ENCODE peak calls at places on chromosomes 12 and 14, in five cellular contexts. L is A549, H is K562, N is HepG2, Q is IMR-90. C is an unnamed sample.
A peak's percentile ranks its signal among the peaks of the same experiment; 100 is the strongest.

GRCh38 chr12:122022393-122023338 is 982 bp downstream of the BCL7A start:
- DNase-seq in N (no peak), H (peak; percentile 65), L (peak; percentile 41), Q (no peak), C (no peak)

GRCh38 chr12:57800965-57801364 is 17.6 kb downstream of the AVIL start:
- DNase-seq in Q (no peak), L (no peak), N (no peak), H (no peak), C (no peak)

GRCh38 chr12:101068402-101068801 is 141.6 kb downstream of the SLC5A8 start:
- DNase-seq in L (no peak), Q (no peak), N (no peak), H (no peak), C (no peak)

GRCh38 chr14:89164168-89165074 is 252.6 kb downstream of the FOXN3 start:
- DNase-seq in Q (no peak), L (no peak), N (no peak), H (peak; percentile 59), C (no peak)

GRCh38 chr12:129641916-129642315 is 261.9 kb downstream of the TMEM132D start:
- DNase-seq in N (no peak), H (no peak), Q (no peak), L (no peak), C (no peak)

GRCh38 chr12:94495458-94496137 is 35.9 kb upstream of the CEP83 start:
- DNase-seq in H (no peak), N (no peak), L (no peak), Q (no peak), C (no peak)

GRCh38 chr12:45379261-45379660 is 163.4 kb downstream of the ANO6 start:
- DNase-seq in H (no peak), Q (peak; percentile 50), L (no peak), N (no peak), C (peak; percentile 3)

GRCh38 chr14:20690848-20691640 is 2.5 kb downstream of the ANG start:
- DNase-seq in H (peak; percentile 58), Q (peak; percentile 72), N (peak; percentile 84), L (peak; percentile 71), C (peak; percentile 60)

GRCh38 chr12:3683670-3684069 is 69.2 kb downstream of the CRACR2A start:
- DNase-seq in Q (peak; percentile 31), N (no peak), H (peak; percentile 34), L (no peak), C (no peak)

GRCh38 chr12:622420-622819 is 40.8 kb downstream of the NINJ2 start:
- DNase-seq in N (no peak), H (no peak), L (no peak), Q (no peak), C (no peak)

GRCh38 chr12:3576891-3577290 is 85.9 kb downstream of the PRMT8 start:
- DNase-seq in Q (no peak), L (no peak), H (no peak), N (no peak), C (no peak)

GRCh38 chr14:99734406-99735051 is 50.4 kb downstream of the CYP46A1 start:
- DNase-seq in N (no peak), H (no peak), L (no peak), Q (no peak), C (no peak)

GRCh38 chr12:32134144-32134888 is 27.7 kb downstream of the BICD1 start:
- DNase-seq in N (no peak), L (no peak), H (no peak), Q (peak; percentile 83), C (no peak)

GRCh38 chr12:131808744-131809371 is 19.3 kb upstream of the MMP17 start:
- DNase-seq in H (no peak), L (no peak), N (no peak), Q (no peak), C (no peak)

GRCh38 chr12:124233041-124233836 is 61.7 kb upstream of the RFLNA start:
- DNase-seq in L (no peak), H (no peak), Q (peak; percentile 84), N (no peak), C (no peak)

GRCh38 chr14:100967178-100967577 is 63.7 kb upstream of the RTL1 start:
- DNase-seq in L (no peak), Q (no peak), H (no peak), N (no peak), C (no peak)

GRCh38 chr12:75820848-75821578 is 210.6 kb downstream of the PHLDA1 start:
- DNase-seq in Q (peak; percentile 97), H (no peak), N (no peak), L (no peak), C (no peak)

GRCh38 chr14:93543766-93544165 is 113.0 kb downstream of the UNC79 start:
- DNase-seq in N (peak; percentile 10), L (peak; percentile 3), H (peak; percentile 4), Q (peak; percentile 33), C (peak; percentile 19)

GRCh38 chr14:76666746-76667145 is 94.5 kb upstream of the VASH1 start:
- DNase-seq in Q (no peak), L (no peak), N (no peak), H (no peak), C (no peak)

DNA sequence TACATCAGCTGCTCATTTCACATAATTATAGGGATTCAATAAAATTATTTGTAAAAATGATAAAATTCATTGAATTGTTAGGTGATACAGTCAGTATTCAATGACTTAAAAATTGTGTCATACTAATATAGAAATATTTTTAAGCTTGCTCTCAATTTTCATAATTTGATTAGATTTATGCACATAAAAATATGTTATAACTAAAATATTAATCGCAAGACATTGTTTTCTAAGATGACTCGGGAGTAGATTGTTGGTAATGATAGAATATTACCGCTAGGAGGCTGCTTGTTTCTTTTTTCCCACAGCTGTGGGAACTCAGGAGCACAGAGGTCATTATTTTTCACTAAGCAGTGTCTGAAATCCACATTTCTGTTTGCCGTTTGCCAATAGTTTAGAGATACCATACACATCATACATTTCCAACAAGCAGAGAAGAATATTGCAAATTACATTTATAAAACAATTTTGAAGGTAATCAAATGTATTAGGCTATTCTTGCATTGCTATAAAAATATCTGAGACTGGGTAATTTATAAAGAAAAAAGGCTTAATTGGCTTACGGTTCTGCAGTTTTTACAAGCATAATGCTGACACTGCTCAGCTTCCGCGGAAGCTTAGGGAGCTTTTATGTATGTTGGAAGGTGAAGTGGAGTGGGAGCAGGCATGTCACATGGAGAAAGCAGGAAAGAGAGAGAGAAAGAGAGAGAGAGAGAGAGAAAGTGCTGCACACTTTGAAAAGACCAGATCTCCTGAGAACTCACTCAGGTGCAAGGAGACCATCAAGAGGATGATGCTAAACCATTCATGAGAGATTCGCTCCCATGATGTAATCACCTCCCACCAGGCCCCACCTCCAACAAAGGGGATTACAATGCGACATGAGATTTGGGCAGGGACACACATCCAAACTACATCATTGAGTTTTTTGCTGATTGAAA is 9.2 kb downstream of the CD69 start:
- DNase-seq in L (peak; percentile 36), H (peak; percentile 22), Q (peak; percentile 16), N (peak; percentile 27), C (peak; percentile 12)
- TF ChIP-seq POLR2A in L (no peak), H (peak; percentile 92), Q (no peak), N (no peak), C (no peak)

GRCh38 chr14:84001023-84001422 is 1528.9 kb upstream of the FLRT2 start:
- DNase-seq in L (no peak), H (no peak), N (no peak), Q (no peak), C (no peak)

GRCh38 chr14:84003316-84003715 is 1526.6 kb upstream of the FLRT2 start:
- DNase-seq in H (no peak), L (no peak), N (no peak), Q (no peak), C (no peak)

DNA sequence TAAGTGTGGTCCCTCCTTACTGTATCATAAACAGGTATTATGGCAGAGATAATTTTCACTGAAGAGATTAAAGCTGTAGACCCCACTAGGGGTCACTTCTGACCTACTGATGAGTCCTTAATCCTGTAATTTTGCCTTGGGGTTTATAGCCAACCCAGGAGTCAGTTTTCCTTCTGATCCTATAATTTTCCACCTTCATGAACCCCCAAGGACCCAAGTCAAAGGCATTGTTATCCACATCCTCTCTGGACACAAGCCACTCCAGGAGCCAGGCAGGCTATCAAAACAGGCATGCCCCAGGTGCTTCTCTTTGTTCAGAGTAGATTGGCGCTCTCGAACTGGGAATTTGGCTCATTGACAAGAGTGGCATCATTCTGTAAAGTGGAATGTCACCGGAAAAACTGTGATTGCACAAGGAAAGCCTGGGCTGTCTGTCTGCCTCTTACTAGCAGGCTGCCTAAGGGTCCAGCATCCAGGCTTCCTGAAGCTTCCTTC is 1523.3 kb upstream of the FLRT2 start:
- DNase-seq in Q (no peak), H (no peak), L (no peak), N (no peak), C (no peak)
- TF ChIP-seq RAD21 in Q (no peak), H (no peak), L (no peak), N (no peak), C (no peak)

DNA sequence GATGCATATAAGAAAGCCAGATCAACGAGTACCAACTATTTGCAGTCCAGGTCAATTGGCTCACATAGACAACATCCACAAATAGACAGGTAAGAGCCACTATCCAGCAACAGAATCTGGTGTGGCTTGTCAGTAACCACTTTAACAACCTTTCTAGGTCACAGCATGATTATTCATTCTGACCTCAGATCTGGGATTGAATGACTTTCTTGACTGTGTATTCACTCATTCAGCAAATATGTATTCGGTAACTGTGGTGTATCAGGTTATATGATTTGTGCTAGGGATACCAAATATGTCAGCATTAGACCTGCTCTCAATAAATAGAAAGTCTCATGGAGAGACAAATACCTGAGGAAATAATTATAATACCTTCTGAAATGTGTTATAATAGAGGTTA is 856.8 kb upstream of the MGAT4C start:
- DNase-seq in Q (peak; percentile 13), H (no peak), N (no peak), L (no peak), C (no peak)
- TF ChIP-seq POLR2A in Q (no peak), H (no peak), N (no peak), L (no peak), C (no peak)

DNA sequence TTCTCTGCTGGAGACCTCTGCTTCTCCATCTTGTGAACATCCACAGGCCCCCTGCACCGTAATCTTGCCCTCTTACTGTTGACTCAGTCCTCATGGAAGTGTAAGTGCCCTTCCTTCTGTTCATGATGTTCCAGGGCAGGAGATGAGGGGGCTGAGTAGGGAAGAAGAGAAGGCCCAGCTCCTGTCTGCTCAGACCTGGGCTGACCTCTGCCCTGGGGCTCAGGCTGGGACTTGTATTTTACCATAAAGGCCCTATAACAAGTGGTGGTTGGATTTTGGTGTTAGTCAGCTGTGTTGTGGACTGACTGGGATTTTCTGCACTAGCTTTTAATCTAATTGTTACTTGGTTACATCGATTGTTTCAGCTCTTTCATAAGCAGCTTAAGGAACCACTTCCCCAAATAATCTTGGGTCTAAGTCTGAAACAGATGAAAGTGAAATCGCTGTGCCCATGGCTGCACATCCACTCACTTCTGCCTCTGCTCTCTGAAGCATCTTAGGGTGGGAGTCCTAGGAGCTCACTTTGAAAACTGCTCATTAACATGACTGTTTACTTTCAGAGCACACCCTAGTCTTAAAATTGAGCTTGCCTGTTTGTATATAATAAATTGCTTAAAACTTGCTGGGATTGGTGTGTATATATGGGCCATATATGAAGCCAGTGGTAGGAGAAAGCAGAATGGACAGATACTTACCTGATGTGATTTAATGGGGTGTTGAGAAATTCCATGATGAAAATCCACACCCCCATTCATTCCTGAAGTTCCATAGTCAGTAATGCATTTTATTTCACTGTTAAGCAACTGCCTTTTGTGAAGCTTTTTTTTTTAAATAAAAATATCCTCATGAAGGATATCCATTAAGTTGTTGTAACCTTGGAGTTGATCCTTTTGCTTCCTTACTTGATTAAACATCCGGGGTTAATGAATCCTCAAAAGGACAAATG is 17.7 kb downstream of the C12orf71 start:
- DNase-seq in L (no peak), H (no peak), Q (no peak), N (no peak), C (no peak)
- TF ChIP-seq RAD21 in L (no peak), H (no peak), Q (no peak), N (no peak), C (no peak)